ENCODE peak calls at places on chromosomes 6 and 20, in seven cellular contexts. Y is activated T-helper 1 cell treated with anti-CD3 and anti-CD28 coated beads, Interleukin-12 subunit alpha, Interleukin-12 subunit beta, Interleukin-2, Interleukin-4 antibody, amounts not matched to agents 30 ng/mL and 10 ng/mL and 1 ng/mL, durations not matched to agents 14 hours and 24 hours and 36 hours; A is fibroblast of lung; T is suprapubic skin; J is T-helper 1 cell; F is stimulated activated CD8-positive, alpha-beta memory T cell treated with anti-CD3 and anti-CD28 coated beads, Interleukin-15, amount 100 ng/mL, for 48 hours; E is head of caudate nucleus. V is an unnamed sample.

GRCh38 chr20:53827996-53828672 is 234.5 kb upstream of the ZNF217 start:
- DNase-seq in F (no peak), J (no peak), A (peak), Y (no peak), T (no peak), E (no peak), V (no peak)

GRCh38 chr20:24867556-24867955 is 81.5 kb upstream of the CST7 start:
- DNase-seq in J (no peak), E (no peak), Y (no peak), A (no peak), T (no peak), F (no peak), V (no peak)

GRCh38 chr6:109460161-109460830 is 4.7 kb upstream of the MICAL1 start:
- DNase-seq in T (no peak), F (no peak), J (no peak), E (no peak), Y (no peak), A (no peak), V (no peak)

GRCh38 chr20:43949741-43950618 is 35.3 kb downstream of the TOX2 start:
- DNase-seq in F (peak), E (no peak), Y (peak), T (no peak), A (no peak), J (peak), V (no peak)

GRCh38 chr6:165774903-165775608 is 112.0 kb upstream of the PDE10A start:
- DNase-seq in F (no peak), Y (no peak), J (no peak), A (no peak), T (no peak), E (no peak), V (no peak)

GRCh38 chr6:121835662-121836061 is 400.2 kb downstream of the GJA1 start:
- DNase-seq in Y (no peak), A (no peak), T (no peak), J (no peak), E (no peak), F (no peak), V (no peak)

GRCh38 chr6:38117281-38117680 is 297.8 kb downstream of the ZFAND3 start:
- DNase-seq in A (no peak), J (no peak), Y (no peak), F (no peak), E (no peak), T (no peak), V (no peak)

GRCh38 chr6:16769986-16770376 is 8.7 kb upstream of the ATXN1 start:
- DNase-seq in Y (no peak), E (no peak), J (no peak), T (no peak), F (no peak), A (peak), V (no peak)

GRCh38 chr6:22145823-22146379 is 150.9 kb downstream of the PRL start:
- DNase-seq in E (peak), F (no peak), A (peak), J (no peak), Y (no peak), T (no peak), V (peak)

GRCh38 chr6:3331498-3331897 is 72.8 kb downstream of the PSMG4 start:
- DNase-seq in A (no peak), J (no peak), Y (no peak), T (no peak), E (no peak), F (no peak), V (no peak)

GRCh38 chr6:26550250-26550993 is 12.3 kb downstream of the HMGN4 start:
- DNase-seq in J (no peak), E (no peak), T (no peak), Y (peak), A (peak), F (peak), V (no peak)

GRCh38 chr6:144993870-144994269 is 708.7 kb downstream of the UTRN start:
- DNase-seq in T (no peak), A (peak), E (no peak), F (no peak), J (no peak), Y (no peak), V (no peak)

GRCh38 chr20:48096212-48096875 is 311.1 kb upstream of the SULF2 start:
- DNase-seq in Y (no peak), J (no peak), A (no peak), T (no peak), E (no peak), F (no peak), V (no peak)